ENCODE peak calls at places on chromosomes 5 and 9, in four cellular contexts. X is psoas muscle, D is AG10803, F is AG09319. K is an unnamed sample.

GRCh38 chr9:27367175-27367798 is 70.3 kb upstream of the EQTN start:
- DNase-seq in X (no peak), D (no peak), F (no peak), K (peak; percentile 23)

GRCh38 chr5:4868140-4868735 is 271.9 kb upstream of the ADAMTS16 start:
- DNase-seq in X (no peak), D (peak; percentile 29), F (no peak), K (peak; percentile 85)

GRCh38 chr5:105739732-105740131 is 1931.0 kb downstream of the EFNA5 start:
- DNase-seq in X (no peak), D (no peak), F (no peak), K (no peak)

GRCh38 chr5:155103164-155103563 is 89.6 kb downstream of the KIF4B start:
- DNase-seq in X (no peak), D (peak; percentile 16), F (no peak), K (no peak)

GRCh38 chr5:143354025-143354424 is 49.5 kb downstream of the NR3C1 start:
- DNase-seq in X (no peak), D (peak; percentile 18), F (no peak), K (no peak)

GRCh38 chr5:154813736-154814135 is 36.7 kb downstream of the FAXDC2 start:
- DNase-seq in X (no peak), D (no peak), F (no peak), K (no peak)

GRCh38 chr5:39209924-39210323 is 9.4 kb downstream of the FYB1 start:
- DNase-seq in X (peak; percentile 56), D (no peak), F (no peak), K (no peak)

GRCh38 chr9:79236466-79236865 is 335.3 kb upstream of the TLE4 start:
- DNase-seq in X (no peak), D (no peak), F (no peak), K (no peak)

GRCh38 chr5:172868436-172868923 is 34.4 kb downstream of the ERGIC1 start:
- DNase-seq in X (peak; percentile 47), D (peak; percentile 60), F (no peak), K (no peak)

GRCh38 chr9:22337261-22337660 is 109.4 kb upstream of the DMRTA1 start:
- DNase-seq in X (no peak), D (peak; percentile 2), F (no peak), K (no peak)

GRCh38 chr5:375921-376871 is 54.7 kb downstream of the AHRR start:
- DNase-seq in X (no peak), D (no peak), F (no peak), K (no peak)

GRCh38 chr9:91978739-91979414 is 28.8 kb upstream of the ROR2 start:
- DNase-seq in X (no peak), D (peak; percentile 95), F (no peak), K (no peak)

GRCh38 chr9:6897831-6898230 is 140.1 kb downstream of the KDM4C start:
- DNase-seq in X (no peak), D (no peak), F (no peak), K (no peak)

GRCh38 chr9:130694205-130694604 is 625 bp downstream of the EXOSC2 start:
- DNase-seq in X (no peak), D (no peak), F (no peak), K (no peak)

GRCh38 chr9:96176901-96177718 is 124.9 kb downstream of the HSD17B3 start:
- DNase-seq in X (no peak), D (no peak), F (no peak), K (no peak)

GRCh38 chr9:133538851-133539250 is 4.3 kb downstream of the ADAMTSL2 start:
- DNase-seq in X (no peak), D (no peak), F (no peak), K (no peak)

GRCh38 chr5:100667021-100667671 is 132.0 kb downstream of the FAM174A start:
- DNase-seq in X (no peak), D (peak; percentile 24), F (no peak), K (no peak)

GRCh38 chr9:35605336-35606137 is 475 bp downstream of the TESK1 start:
- DNase-seq in X (peak; percentile 70), D (no peak), F (no peak), K (peak; percentile 67)

GRCh38 chr5:179258001-179258921 is 87.0 kb downstream of the ADAMTS2 start:
- DNase-seq in X (peak; percentile 33), D (no peak), F (no peak), K (no peak)

GRCh38 chr5:107544476-107544875 is 126.3 kb downstream of the EFNA5 start:
- DNase-seq in X (no peak), D (no peak), F (no peak), K (no peak)

GRCh38 chr9:115158666-115159481 is 40.9 kb upstream of the TNC start:
- DNase-seq in X (no peak), D (peak; percentile 94), F (no peak), K (no peak)

GRCh38 chr9:130172161-130172857 is at the start of gene NCS1:
- DNase-seq in X (peak; percentile 83), D (peak; percentile 65), F (peak; percentile 47), K (peak; percentile 89)

GRCh38 chr5:152883061-152883460 is 478.0 kb upstream of the NMUR2 start:
- DNase-seq in X (no peak), D (no peak), F (no peak), K (no peak)

GRCh38 chr5:178118345-178118744 is 5.0 kb downstream of the N4BP3 start:
- DNase-seq in X (no peak), D (no peak), F (no peak), K (no peak)

GRCh38 chr9:117535439-117535838 is 120.6 kb upstream of the ASTN2 start:
- DNase-seq in X (no peak), D (no peak), F (no peak), K (no peak)

GRCh38 chr9:109314011-109314531 is 6.8 kb downstream of the EPB41L4B start:
- DNase-seq in X (no peak), D (no peak), F (no peak), K (no peak)

GRCh38 chr9:94804316-94804715 is 77.8 kb downstream of the AOPEP start:
- DNase-seq in X (no peak), D (no peak), F (no peak), K (no peak)

GRCh38 chr9:88531920-88532319 is 3.1 kb upstream of the NXNL2 start:
- DNase-seq in X (no peak), D (no peak), F (no peak), K (no peak)

GRCh38 chr5:180112101-180112861 is 40.7 kb upstream of the RNF130 start:
- DNase-seq in X (no peak), D (no peak), F (no peak), K (no peak)

GRCh38 chr9:34976441-34976840 is 13.1 kb upstream of the DNAJB5 start:
- DNase-seq in X (no peak), D (no peak), F (no peak), K (no peak)

GRCh38 chr5:75656311-75657003 is 45.2 kb downstream of the ANKDD1B start:
- DNase-seq in X (no peak), D (peak; percentile 57), F (no peak), K (no peak)

GRCh38 chr9:127158995-127159801 is 36.8 kb upstream of the ANGPTL2 start:
- DNase-seq in X (peak; percentile 90), D (peak; percentile 87), F (peak; percentile 59), K (no peak)

GRCh38 chr5:463952-464351 is 21.0 kb downstream of the EXOC3 start:
- DNase-seq in X (peak; percentile 50), D (no peak), F (no peak), K (peak; percentile 42)

GRCh38 chr5:171667341-171668096 is 118.1 kb upstream of the SMIM23 start:
- DNase-seq in X (peak; percentile 62), D (peak; percentile 71), F (peak; percentile 75), K (no peak)
- TF ChIP-seq CTCF in X (no peak), D (peak; percentile 10), F (peak; percentile 19), K (no peak)

DNA sequence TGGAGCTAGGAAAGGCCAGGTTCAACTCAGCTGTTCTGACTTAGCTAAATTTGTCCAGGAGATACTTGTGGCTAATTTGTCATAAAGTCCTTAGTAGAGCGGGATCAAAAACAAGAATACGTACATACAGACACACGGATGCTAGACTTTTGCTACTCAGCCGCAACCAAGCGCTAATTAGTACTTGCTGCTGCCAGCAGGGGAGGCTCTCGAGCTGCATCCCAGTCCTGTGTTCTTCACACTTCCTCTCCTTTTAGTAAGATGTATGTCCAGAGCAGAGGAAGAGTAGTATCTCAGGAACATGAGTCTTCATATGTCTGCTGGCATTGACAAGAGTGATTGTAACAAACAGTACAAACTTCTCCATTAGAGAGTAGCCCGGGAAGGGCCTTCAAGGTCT is 58.3 kb downstream of the CYFIP2 start:
- DNase-seq in X (no peak), D (no peak), F (no peak), K (no peak)
- TF ChIP-seq CTCF in X (no peak), D (peak; percentile 40), F (peak; percentile 19), K (peak; percentile 35)

GRCh38 chr5:29218829-29219228 is 1974.7 kb upstream of the CDH6 start:
- DNase-seq in X (no peak), D (no peak), F (no peak), K (no peak)

GRCh38 chr5:29218138-29218537 is 1975.3 kb upstream of the CDH6 start:
- DNase-seq in X (no peak), D (no peak), F (no peak), K (no peak)

GRCh38 chr5:29213475-29213874 is 1980.0 kb upstream of the CDH6 start:
- DNase-seq in X (no peak), D (no peak), F (no peak), K (no peak)

GRCh38 chr5:29214821-29215220 is 1978.7 kb upstream of the CDH6 start:
- DNase-seq in X (no peak), D (no peak), F (no peak), K (no peak)
- TF ChIP-seq CTCF in X (no peak), D (no peak), F (no peak), K (no peak)

GRCh38 chr9:121735065-121735791 is 83.8 kb downstream of the DAB2IP start:
- DNase-seq in X (no peak), D (peak; percentile 68), F (peak; percentile 24), K (peak; percentile 74)
- TF ChIP-seq CTCF in X (peak; percentile 10), D (peak; percentile 72), F (peak; percentile 68), K (peak; percentile 50)

DNA sequence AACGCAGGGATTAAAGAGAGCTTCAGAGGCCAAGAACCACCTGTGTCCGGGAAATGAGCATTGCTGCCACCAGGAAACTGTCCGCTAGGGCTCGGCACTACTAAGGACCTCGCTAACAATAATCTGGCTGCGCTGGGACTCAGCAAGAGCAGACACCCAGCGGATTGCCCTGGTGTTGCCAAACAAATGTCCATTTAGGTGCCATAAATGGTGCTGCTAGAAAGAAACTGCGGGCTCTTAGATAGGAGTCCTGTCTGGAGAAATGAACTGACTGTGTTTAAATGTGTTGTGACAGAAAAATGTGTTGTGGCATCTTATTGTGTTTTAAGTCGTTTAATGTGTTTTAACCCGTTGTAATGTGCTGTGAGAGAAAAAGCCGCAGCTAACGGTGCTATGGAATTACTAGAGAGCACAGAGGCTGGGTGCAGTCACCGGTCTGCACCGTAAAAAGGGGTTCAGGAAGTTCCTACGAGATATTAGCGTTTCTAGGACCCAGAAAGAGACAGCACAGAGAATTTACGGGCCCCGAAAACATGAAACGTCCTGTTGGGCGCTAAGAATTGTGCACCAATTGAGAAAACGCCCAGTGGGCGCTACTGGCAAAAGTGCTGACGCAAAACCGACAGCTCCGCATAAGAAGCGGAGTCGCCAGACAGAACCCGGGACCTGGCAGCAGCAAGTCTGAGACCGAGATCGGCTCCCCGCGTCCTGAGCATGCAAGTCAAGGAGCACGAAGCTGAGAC is 90.6 kb downstream of the ANXA2R start:
- DNase-seq in X (peak; percentile 72), D (peak; percentile 82), F (no peak), K (peak; percentile 77)
- TF ChIP-seq CTCF in X (no peak), D (peak; percentile 63), F (peak; percentile 30), K (peak; percentile 24)

GRCh38 chr5:87536365-87536764 is 123.6 kb upstream of the CCNH start:
- DNase-seq in X (no peak), D (no peak), F (no peak), K (no peak)

GRCh38 chr5:87539839-87540238 is 127.1 kb upstream of the CCNH start:
- DNase-seq in X (no peak), D (no peak), F (no peak), K (no peak)

GRCh38 chr5:87541668-87542067 is 128.9 kb upstream of the CCNH start:
- DNase-seq in X (no peak), D (no peak), F (no peak), K (no peak)

GRCh38 chr5:87541033-87541432 is 128.3 kb upstream of the CCNH start:
- DNase-seq in X (peak; percentile 69), D (peak; percentile 37), F (peak; percentile 25), K (no peak)
- TF ChIP-seq CTCF in X (no peak), D (no peak), F (peak; percentile 24), K (no peak)

K was measured in GM13977.